ENCODE peak calls at places on chromosomes 5 and 9, in five cellular contexts. L is NCI-H1092 treated with DMSO at 0.1 percent for 48 hours, H is EH, Z is SK-N-SH, U is HT-29. V is an unnamed sample.

GRCh38 chr5:152403058-152403457 is 2.0 kb downstream of the NMUR2 start:
- DNase-seq in L (no peak), H (no peak), Z (no peak), U (peak; percentile 26), V (no peak)

GRCh38 chr5:89303033-89303480 is 420.1 kb upstream of the MEF2C start:
- DNase-seq in L (no peak), H (no peak), Z (no peak), U (no peak), V (no peak)

GRCh38 chr9:35102465-35102768 is 514 bp downstream of the STOML2 start:
- DNase-seq in L (no peak), H (peak; percentile 27), Z (no peak), U (no peak), V (no peak)

GRCh38 chr5:17230808-17231525 is 13.5 kb downstream of the BASP1 start:
- DNase-seq in L (no peak), H (no peak), Z (no peak), U (no peak), V (no peak)

GRCh38 chr5:96384353-96384752 is 48.7 kb downstream of the PCSK1 start:
- DNase-seq in L (no peak), H (peak; percentile 78), Z (no peak), U (peak; percentile 32), V (no peak)

GRCh38 chr9:81522721-81523551 is 166.4 kb downstream of the TLE1 start:
- DNase-seq in L (peak; percentile 81), H (peak; percentile 77), Z (peak; percentile 55), U (peak; percentile 81), V (peak; percentile 48)

GRCh38 chr5:133527311-133527710 is 85.0 kb downstream of the FSTL4 start:
- DNase-seq in L (no peak), H (peak; percentile 37), Z (no peak), U (no peak), V (no peak)

GRCh38 chr5:159341914-159342313 is 11.6 kb upstream of the IL12B start:
- DNase-seq in L (no peak), H (peak; percentile 91), Z (peak; percentile 66), U (peak; percentile 93), V (peak; percentile 74)

GRCh38 chr5:6950872-6951271 is 237.6 kb downstream of the TENT4A start:
- DNase-seq in L (no peak), H (no peak), Z (no peak), U (no peak), V (no peak)

GRCh38 chr5:54601393-54601792 is 83.8 kb downstream of the SNX18 start:
- DNase-seq in L (no peak), H (peak; percentile 56), Z (no peak), U (no peak), V (no peak)